ENCODE peak calls at places on chromosomes 1 and 21, in four cellular contexts. U, O, L and I are unnamed samples.

GRCh38 chr1:89261926-89262540 is 10.6 kb downstream of the GBP5 start:
- DNase-seq in U (peak; percentile 89), O (no peak), L (no peak), I (no peak)

GRCh38 chr1:161962094-161962887 is 61.4 kb downstream of the OLFML2B start:
- DNase-seq in U (no peak), O (peak; percentile 61), L (peak; percentile 76), I (no peak)

GRCh38 chr1:217674330-217674729 is 43.2 kb downstream of the SPATA17 start:
- DNase-seq in U (no peak), O (no peak), L (no peak), I (peak; percentile 66)

GRCh38 chr21:31371715-31372114 is 27.7 kb upstream of the TIAM1 start:
- DNase-seq in U (no peak), O (no peak), L (no peak), I (no peak)

GRCh38 chr1:174953170-174953569 is 46.6 kb upstream of the CACYBP start:
- DNase-seq in U (no peak), O (no peak), L (no peak), I (no peak)

GRCh38 chr1:10696977-10697376 is 99.5 kb downstream of the CASZ1 start:
- DNase-seq in U (no peak), O (peak; percentile 32), L (no peak), I (no peak)

GRCh38 chr1:20358761-20359263 is 68.1 kb downstream of the VWA5B1 start:
- DNase-seq in U (peak; percentile 60), O (peak; percentile 41), L (no peak), I (no peak)

GRCh38 chr21:46033410-46034404 is 52.1 kb downstream of the COL6A1 start:
- DNase-seq in U (no peak), O (no peak), L (no peak), I (no peak)

GRCh38 chr1:182069028-182069466 is 7.5 kb upstream of the ZNF648 start:
- DNase-seq in U (peak; percentile 58), O (peak; percentile 63), L (no peak), I (no peak)

GRCh38 chr1:58968360-58968952 is 184.6 kb upstream of the JUN start:
- DNase-seq in U (no peak), O (no peak), L (peak; percentile 44), I (no peak)

GRCh38 chr21:42220138-42220701 is 1.3 kb downstream of the ABCG1 start:
- DNase-seq in U (peak; percentile 66), O (peak; percentile 54), L (no peak), I (no peak)

GRCh38 chr1:16174261-16174871 is 18.5 kb upstream of the EPHA2 start:
- DNase-seq in U (no peak), O (no peak), L (no peak), I (no peak)

GRCh38 chr1:157806431-157807149 is 13.3 kb downstream of the FCRL1 start:
- DNase-seq in U (no peak), O (no peak), L (no peak), I (no peak)

GRCh38 chr1:34389974-34390373 is 213.3 kb downstream of the C1orf94 start:
- DNase-seq in U (no peak), O (no peak), L (no peak), I (no peak)

GRCh38 chr1:212225871-212226302 is 59.3 kb upstream of the PPP2R5A start:
- DNase-seq in U (no peak), O (no peak), L (peak; percentile 64), I (no peak)

GRCh38 chr1:1574721-1575537 is at the start of gene SSU72:
- DNase-seq in U (peak; percentile 91), O (peak; percentile 89), L (peak; percentile 75), I (peak; percentile 93)

GRCh38 chr1:22588899-22589422 is 25.7 kb downstream of the EPHA8 start:
- DNase-seq in U (no peak), O (no peak), L (no peak), I (no peak)

GRCh38 chr1:234231893-234232276 is 141.4 kb upstream of the COA6 start:
- DNase-seq in U (no peak), O (no peak), L (no peak), I (no peak)

GRCh38 chr1:115647000-115647399 is 5.2 kb downstream of the VANGL1 start:
- DNase-seq in U (no peak), O (no peak), L (no peak), I (peak; percentile 19)

GRCh38 chr1:182235952-182236650 is 155.5 kb downstream of the GLUL start:
- DNase-seq in U (peak; percentile 64), O (no peak), L (no peak), I (no peak)

GRCh38 chr21:35548904-35549615 is 500.0 kb upstream of the RUNX1 start:
- DNase-seq in U (no peak), O (no peak), L (no peak), I (no peak)